ENCODE peak calls at places on chromosomes 7 and 10, in five cellular contexts. One of them, this sample, is unnamed.

GRCh38 chr10:121490906-121491519 is 107.2 kb downstream of the FGFR2 start:
- DNase-seq in stimulated activated naive CD8-positive, alpha-beta T cell treated with anti-CD3 and anti-CD28 coated beads, Interleukin-15, Interleukin-2, amounts not matched to agents 100 U/mL and 50 U/mL, for 24 hours: no peak
- DNase-seq in activated gamma-delta T cell: no peak
- DNase-seq in tibial artery: peak
- DNase-seq in activated CD4-positive, CD25-positive, alpha-beta regulatory T cell: no peak
- DNase-seq in this sample: no peak

GRCh38 chr7:117092801-117093200 is 139.5 kb downstream of the ST7 start:
- DNase-seq in tibial artery: no peak
- DNase-seq in activated gamma-delta T cell: no peak
- DNase-seq in stimulated activated naive CD8-positive, alpha-beta T cell treated with anti-CD3 and anti-CD28 coated beads, Interleukin-15, Interleukin-2, amounts not matched to agents 100 U/mL and 50 U/mL, for 24 hours: no peak
- DNase-seq in activated CD4-positive, CD25-positive, alpha-beta regulatory T cell: no peak
- DNase-seq in this sample: no peak

GRCh38 chr7:44259547-44260457 is 59.0 kb downstream of the YKT6 start:
- DNase-seq in activated CD4-positive, CD25-positive, alpha-beta regulatory T cell: no peak
- DNase-seq in activated gamma-delta T cell: no peak
- DNase-seq in tibial artery: peak
- DNase-seq in stimulated activated naive CD8-positive, alpha-beta T cell treated with anti-CD3 and anti-CD28 coated beads, Interleukin-15, Interleukin-2, amounts not matched to agents 100 U/mL and 50 U/mL, for 24 hours: no peak
- DNase-seq in this sample: no peak

GRCh38 chr7:105713488-105714465 is 132.5 kb upstream of the EFCAB10 start:
- DNase-seq in tibial artery: no peak
- DNase-seq in stimulated activated naive CD8-positive, alpha-beta T cell treated with anti-CD3 and anti-CD28 coated beads, Interleukin-15, Interleukin-2, amounts not matched to agents 100 U/mL and 50 U/mL, for 24 hours: no peak
- DNase-seq in activated gamma-delta T cell: no peak
- DNase-seq in activated CD4-positive, CD25-positive, alpha-beta regulatory T cell: no peak
- DNase-seq in this sample: no peak

GRCh38 chr10:32271617-32272016 is 75.3 kb downstream of the EPC1 start:
- DNase-seq in tibial artery: no peak
- DNase-seq in stimulated activated naive CD8-positive, alpha-beta T cell treated with anti-CD3 and anti-CD28 coated beads, Interleukin-15, Interleukin-2, amounts not matched to agents 100 U/mL and 50 U/mL, for 24 hours: no peak
- DNase-seq in activated CD4-positive, CD25-positive, alpha-beta regulatory T cell: no peak
- DNase-seq in activated gamma-delta T cell: no peak
- DNase-seq in this sample: no peak

GRCh38 chr10:52818019-52818418 is 45.4 kb upstream of the MBL2 start:
- DNase-seq in activated CD4-positive, CD25-positive, alpha-beta regulatory T cell: no peak
- DNase-seq in stimulated activated naive CD8-positive, alpha-beta T cell treated with anti-CD3 and anti-CD28 coated beads, Interleukin-15, Interleukin-2, amounts not matched to agents 100 U/mL and 50 U/mL, for 24 hours: no peak
- DNase-seq in tibial artery: no peak
- DNase-seq in activated gamma-delta T cell: no peak
- DNase-seq in this sample: peak

GRCh38 chr7:130853503-130854279 is 119.7 kb upstream of the KLF14 start:
- DNase-seq in tibial artery: no peak
- DNase-seq in activated gamma-delta T cell: no peak
- DNase-seq in stimulated activated naive CD8-positive, alpha-beta T cell treated with anti-CD3 and anti-CD28 coated beads, Interleukin-15, Interleukin-2, amounts not matched to agents 100 U/mL and 50 U/mL, for 24 hours: no peak
- DNase-seq in activated CD4-positive, CD25-positive, alpha-beta regulatory T cell: no peak
- DNase-seq in this sample: no peak

GRCh38 chr10:48414778-48415177 is 108.3 kb downstream of the MAPK8 start:
- DNase-seq in tibial artery: no peak
- DNase-seq in activated gamma-delta T cell: no peak
- DNase-seq in stimulated activated naive CD8-positive, alpha-beta T cell treated with anti-CD3 and anti-CD28 coated beads, Interleukin-15, Interleukin-2, amounts not matched to agents 100 U/mL and 50 U/mL, for 24 hours: no peak
- DNase-seq in activated CD4-positive, CD25-positive, alpha-beta regulatory T cell: no peak
- DNase-seq in this sample: no peak

This sample was measured in endothelial cell.